ENCODE peak calls at places on chromosomes 1 and 21, in eight cellular contexts. V is activated naive CD8-positive, alpha-beta T cell treated with anti-CD3 and anti-CD28 coated beads for 36 hours; T is HEK293T; J is posterior cingulate gyrus; U is trophoblast cell; O is BJ; I is NCI-H748 treated with DMSO at 0.1 percent for 48 hours; Q is activated CD4-positive, alpha-beta T cell treated with anti-CD3 and anti-CD28 coated beads, Interleukin-2, amount 10 ng/mL, durations not matched to agents 7 days and 5 days. P is an unnamed sample.

GRCh38 chr1:34529935-34530859 is 224.7 kb upstream of the GJB5 start:
- DNase-seq in O (no peak), V (no peak), U (no peak), Q (no peak), I (no peak), T (no peak), J (no peak), P (no peak)

GRCh38 chr1:166865931-166866330 is 10.1 kb downstream of the TADA1 start:
- DNase-seq in I (no peak), U (peak), Q (no peak), T (no peak), V (no peak), O (no peak), J (no peak), P (no peak)

GRCh38 chr1:29511436-29511835 is 275.1 kb downstream of the PTPRU start:
- DNase-seq in O (no peak), Q (no peak), I (no peak), J (no peak), V (no peak), U (no peak), T (no peak), P (no peak)

GRCh38 chr1:2210786-2211185 is 16.2 kb upstream of the FAAP20 start:
- DNase-seq in I (no peak), O (no peak), T (no peak), J (no peak), Q (no peak), V (no peak), U (no peak), P (no peak)

GRCh38 chr21:29130234-29130993 is at the start of gene MAP3K7CL:
- DNase-seq in J (no peak), V (no peak), I (no peak), O (peak), U (peak), Q (no peak), T (no peak), P (no peak)

GRCh38 chr1:113912594-113913311 is 7.6 kb downstream of the DCLRE1B start:
- DNase-seq in I (no peak), J (no peak), T (no peak), V (no peak), Q (no peak), U (no peak), O (no peak), P (no peak)

GRCh38 chr1:211236633-211237321 is 22.4 kb upstream of the RCOR3 start:
- DNase-seq in U (peak), T (no peak), O (no peak), J (no peak), I (no peak), V (no peak), Q (no peak), P (no peak)

GRCh38 chr21:26842300-26842699 is 2.9 kb downstream of the ADAMTS1 start:
- DNase-seq in T (no peak), V (no peak), Q (no peak), O (no peak), U (no peak), J (no peak), I (no peak), P (no peak)

GRCh38 chr1:67708606-67709005 is 23.6 kb downstream of the GADD45A start:
- DNase-seq in I (no peak), T (no peak), J (no peak), O (no peak), V (no peak), Q (no peak), U (no peak), P (no peak)

GRCh38 chr1:38908821-38909220 is 27.4 kb upstream of the GJA9 start:
- DNase-seq in O (no peak), I (no peak), U (no peak), V (no peak), T (no peak), Q (no peak), J (no peak), P (no peak)

GRCh38 chr1:33358771-33359503 is 38.0 kb upstream of the A3GALT2 start:
- DNase-seq in Q (no peak), T (no peak), V (no peak), I (no peak), O (no peak), J (no peak), U (no peak), P (no peak)

GRCh38 chr1:56376188-56376984 is 203.0 kb downstream of the PLPP3 start:
- DNase-seq in I (peak), V (no peak), J (no peak), U (peak), O (no peak), T (no peak), Q (no peak), P (no peak)

GRCh38 chr1:156232222-156232621 is 9.8 kb upstream of the BGLAP start:
- DNase-seq in O (no peak), V (no peak), T (no peak), Q (no peak), J (no peak), I (no peak), U (no peak), P (no peak)

GRCh38 chr1:67214420-67215174 is 48.3 kb downstream of the IL23R start:
- DNase-seq in T (no peak), Q (peak), J (peak), V (peak), U (peak), I (no peak), O (no peak), P (no peak)

GRCh38 chr1:86468501-86468977 is at the start of gene CLCA1:
- DNase-seq in V (no peak), J (no peak), T (no peak), I (no peak), O (no peak), Q (no peak), U (no peak), P (no peak)

GRCh38 chr1:218527737-218528136 is 182.6 kb downstream of the TGFB2 start:
- DNase-seq in J (no peak), Q (no peak), U (no peak), O (no peak), I (no peak), V (no peak), T (no peak), P (peak)

GRCh38 chr1:23742670-23743286 is 493 bp upstream of the ELOA start:
- DNase-seq in O (no peak), U (no peak), T (no peak), Q (no peak), I (no peak), V (no peak), J (peak), P (no peak)

GRCh38 chr1:20361805-20362381 is 71.2 kb downstream of the VWA5B1 start:
- DNase-seq in Q (peak), O (no peak), I (no peak), T (peak), U (peak), J (peak), V (peak), P (peak)

GRCh38 chr1:159141584-159142518 is 29.6 kb upstream of the CADM3 start:
- DNase-seq in T (peak), V (no peak), I (no peak), Q (no peak), O (no peak), J (peak), U (no peak), P (no peak)

GRCh38 chr1:22739648-22740385 is 29.2 kb downstream of the EPHB2 start:
- DNase-seq in T (peak), U (peak), Q (no peak), V (no peak), I (no peak), O (peak), J (no peak), P (no peak)

GRCh38 chr1:78678324-78678723 is 28.7 kb downstream of the IFI44 start:
- DNase-seq in V (peak), J (no peak), T (no peak), O (no peak), I (no peak), Q (peak), U (no peak), P (no peak)

GRCh38 chr1:88079036-88079435 is 605.0 kb upstream of the PKN2 start:
- DNase-seq in Q (no peak), O (no peak), T (peak), J (no peak), U (peak), V (no peak), I (no peak), P (peak)

GRCh38 chr1:64597151-64597550 is 127.2 kb downstream of the CACHD1 start:
- DNase-seq in T (no peak), J (no peak), U (no peak), O (no peak), Q (no peak), I (no peak), V (no peak), P (no peak)

GRCh38 chr1:183148599-183148998 is 37.5 kb upstream of the LAMC2 start:
- DNase-seq in T (no peak), U (no peak), Q (no peak), I (no peak), J (no peak), V (no peak), O (no peak), P (no peak)

GRCh38 chr1:99429754-99430153 is 165.5 kb downstream of the PLPPR4 start:
- DNase-seq in I (no peak), T (no peak), U (no peak), J (no peak), V (no peak), O (no peak), Q (no peak), P (no peak)

GRCh38 chr1:94236630-94237290 is 624 bp downstream of the ARHGAP29 start:
- DNase-seq in V (peak), O (no peak), Q (no peak), J (no peak), U (peak), I (no peak), T (peak), P (peak)

GRCh38 chr1:177659259-177659658 is 310.6 kb downstream of the SEC16B start:
- DNase-seq in Q (no peak), T (no peak), U (no peak), J (no peak), I (peak), V (no peak), O (no peak), P (no peak)

GRCh38 chr1:111209622-111210021 is 9.2 kb upstream of the DENND2D start:
- DNase-seq in I (no peak), U (no peak), Q (no peak), O (no peak), T (no peak), J (no peak), V (no peak), P (no peak)

GRCh38 chr1:210736681-210737080 is 397.3 kb downstream of the KCNH1 start:
- DNase-seq in O (no peak), T (no peak), V (no peak), Q (no peak), U (no peak), J (peak), I (no peak), P (no peak)

GRCh38 chr1:203152158-203153034 is 23.2 kb downstream of the MYBPH start:
- DNase-seq in V (no peak), U (peak), J (no peak), O (no peak), I (no peak), T (no peak), Q (no peak), P (no peak)

GRCh38 chr1:113266788-113267187 is 123.5 kb upstream of the MAGI3 start:
- DNase-seq in I (no peak), J (no peak), U (no peak), V (no peak), O (no peak), T (no peak), Q (no peak), P (no peak)

GRCh38 chr21:42632336-42632751 is 21.1 kb upstream of the PDE9A start:
- DNase-seq in Q (no peak), V (no peak), T (no peak), I (no peak), J (no peak), O (no peak), U (no peak), P (no peak)

GRCh38 chr1:230848235-230848634 is 20.1 kb downstream of the C1orf198 start:
- DNase-seq in O (no peak), J (no peak), U (no peak), V (no peak), T (no peak), I (no peak), Q (no peak), P (no peak)

GRCh38 chr1:50930965-50931737 is 28.9 kb downstream of the FAF1 start:
- DNase-seq in O (no peak), I (no peak), J (no peak), Q (no peak), V (peak), U (no peak), T (no peak), P (no peak)

GRCh38 chr1:73821520-73821919 is 376.5 kb downstream of the LRRIQ3 start:
- DNase-seq in O (no peak), V (no peak), T (no peak), I (no peak), U (no peak), Q (no peak), J (no peak), P (no peak)

GRCh38 chr21:46084709-46085108 is 13.2 kb upstream of the COL6A2 start:
- DNase-seq in I (no peak), U (no peak), O (no peak), Q (no peak), J (no peak), V (no peak), T (no peak), P (no peak)

P was measured in HuH-7.